ENCODE peak calls at places on chromosomes 1 and 21, in six cellular contexts. R is Panc1, J is HCT116, I is upper lobe of left lung, N is GM23338, O is HepG2. M is an unnamed sample.

GRCh38 chr1:27970401-27970800 is 10.6 kb downstream of the XKR8 start:
- ATAC-seq in R (no peak), O (no peak), N (no peak), I (no peak), J (no peak), M (peak)

GRCh38 chr1:228007801-228008341 is 1.1 kb downstream of the WNT3A start:
- ATAC-seq in J (no peak), I (no peak), O (no peak), N (no peak), R (no peak), M (no peak)

GRCh38 chr1:39236971-39237370 is 32.5 kb downstream of the MACF1 start:
- ATAC-seq in J (no peak), R (no peak), O (no peak), I (no peak), N (no peak), M (no peak)

GRCh38 chr1:31739281-31739853 is 24.8 kb downstream of the ADGRB2 start:
- ATAC-seq in J (peak), I (no peak), N (peak), O (no peak), R (no peak), M (no peak)

GRCh38 chr1:77253211-77253610 is 28.6 kb upstream of the AK5 start:
- ATAC-seq in I (no peak), N (no peak), O (no peak), R (no peak), J (no peak), M (no peak)

GRCh38 chr1:40840526-40841323 is 21.4 kb downstream of the CITED4 start:
- ATAC-seq in O (no peak), J (no peak), N (no peak), R (no peak), I (no peak), M (no peak)

GRCh38 chr1:225882008-225882698 is at the start of gene TMEM63A:
- ATAC-seq in N (peak), O (peak), R (peak), J (peak), I (peak), M (peak)

GRCh38 chr1:72062584-72062983 is 219.8 kb downstream of the NEGR1 start:
- ATAC-seq in I (no peak), O (no peak), J (no peak), N (no peak), R (no peak), M (no peak)

GRCh38 chr1:66532798-66533783 is 862 bp upstream of the SGIP1 start:
- ATAC-seq in J (no peak), O (no peak), I (peak), R (peak), N (peak), M (peak)

GRCh38 chr1:1462318-1462966 is 9.1 kb upstream of the ATAD3B start:
- ATAC-seq in R (peak), J (peak), O (peak), N (peak), I (peak), M (peak)

GRCh38 chr1:68128157-68128556 is 77.7 kb upstream of the DIRAS3 start:
- ATAC-seq in O (no peak), J (peak), I (no peak), R (no peak), N (no peak), M (peak)

GRCh38 chr1:32339363-32339978 is 3.4 kb upstream of the MARCKSL1 start:
- ATAC-seq in N (no peak), R (no peak), I (no peak), O (no peak), J (no peak), M (no peak)

GRCh38 chr1:162717548-162717947 is 73.0 kb upstream of the HSD17B7 start:
- ATAC-seq in R (no peak), O (no peak), J (no peak), N (no peak), I (no peak), M (no peak)

GRCh38 chr1:211420389-211420788 is 71.6 kb downstream of the RD3 start:
- ATAC-seq in J (peak), I (no peak), R (no peak), N (no peak), O (no peak), M (no peak)

GRCh38 chr21:32426066-32426465 is 13.6 kb downstream of the EVA1C start:
- ATAC-seq in J (no peak), I (no peak), R (no peak), N (no peak), O (no peak), M (no peak)

GRCh38 chr1:109201123-109201703 is 12.5 kb upstream of the SARS1 start:
- ATAC-seq in I (no peak), R (no peak), J (peak), N (peak), O (peak), M (no peak)

GRCh38 chr1:42035205-42035829 is 116.6 kb upstream of the HIVEP3 start:
- ATAC-seq in R (peak), O (peak), J (peak), N (peak), I (peak), M (peak)
- TF ChIP-seq POLR2AphosphoS5 in R (no peak), O (no peak), J (no peak), N (no peak), I (no peak), M (no peak)

GRCh38 chr1:203328714-203329122 is 22.2 kb downstream of the FMOD start:
- ATAC-seq in R (no peak), O (peak), I (no peak), J (no peak), N (no peak), M (no peak)
- TF ChIP-seq POLR2AphosphoS5 in R (no peak), O (no peak), I (no peak), J (no peak), N (no peak), M (no peak)

GRCh38 chr1:230265200-230266115 is 160.7 kb downstream of the PGBD5 start:
- ATAC-seq in I (no peak), R (no peak), N (no peak), O (no peak), J (no peak), M (no peak)

GRCh38 chr1:230264342-230264741 is 161.8 kb downstream of the PGBD5 start:
- ATAC-seq in J (no peak), I (no peak), O (no peak), R (no peak), N (no peak), M (no peak)

GRCh38 chr1:230261918-230262650 is 164.0 kb downstream of the PGBD5 start:
- ATAC-seq in J (no peak), N (no peak), R (no peak), I (no peak), O (no peak), M (no peak)

GRCh38 chr1:230263573-230264195 is 162.4 kb downstream of the PGBD5 start:
- ATAC-seq in O (no peak), I (no peak), J (no peak), N (no peak), R (no peak), M (no peak)

DNA sequence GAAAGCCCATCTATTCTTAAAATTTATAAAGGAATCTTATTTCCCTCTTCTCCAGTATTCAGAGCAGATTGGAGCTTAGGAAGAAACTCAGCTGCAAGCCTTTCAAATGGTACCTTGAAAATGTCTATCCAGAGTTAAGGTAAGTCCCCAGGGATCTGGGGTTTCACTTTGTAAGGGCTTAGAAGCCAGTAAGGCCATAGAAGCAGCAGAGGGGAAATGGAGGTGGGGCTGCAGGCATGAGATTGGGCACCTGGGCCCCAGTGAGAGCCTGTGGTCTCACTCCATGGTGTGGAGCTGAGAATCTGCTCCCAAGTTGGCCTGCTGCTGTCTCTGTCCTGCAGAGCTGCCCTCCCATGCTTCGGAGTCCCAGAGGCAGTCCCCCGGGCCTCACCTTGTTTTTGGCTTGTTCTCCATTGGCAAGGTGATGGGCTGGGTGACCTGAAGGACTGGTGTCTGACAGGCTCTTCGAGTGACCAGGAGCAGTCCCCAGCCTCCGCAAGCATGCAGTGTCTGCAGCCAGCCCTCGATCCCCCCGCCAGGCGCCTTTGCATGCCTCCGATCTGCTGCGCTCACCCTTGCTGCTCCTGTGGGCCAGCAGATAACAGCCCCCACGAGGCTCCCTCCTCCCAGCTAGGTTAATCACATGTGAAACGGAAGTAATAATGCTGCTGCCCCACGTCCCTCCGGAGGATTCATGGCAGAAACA is 163.1 kb downstream of the PGBD5 start:
- ATAC-seq in O (no peak), N (no peak), R (no peak), I (peak), J (no peak), M (no peak)
- TF ChIP-seq POLR2AphosphoS5 in O (no peak), N (no peak), R (no peak), I (no peak), J (no peak), M (no peak)

GRCh38 chr1:176692988-176693696 is 230.2 kb downstream of the PAPPA2 start:
- ATAC-seq in R (no peak), I (no peak), N (no peak), J (no peak), O (no peak), M (no peak)

GRCh38 chr1:176691251-176692228 is 228.6 kb downstream of the PAPPA2 start:
- ATAC-seq in N (peak), R (peak), I (no peak), O (peak), J (peak), M (peak)

GRCh38 chr1:176694713-176695112 is 231.7 kb downstream of the PAPPA2 start:
- ATAC-seq in R (no peak), N (peak), I (no peak), O (no peak), J (no peak), M (no peak)

GRCh38 chr1:176692431-176692830 is 229.5 kb downstream of the PAPPA2 start:
- ATAC-seq in J (no peak), N (no peak), R (no peak), O (no peak), I (no peak), M (no peak)

DNA sequence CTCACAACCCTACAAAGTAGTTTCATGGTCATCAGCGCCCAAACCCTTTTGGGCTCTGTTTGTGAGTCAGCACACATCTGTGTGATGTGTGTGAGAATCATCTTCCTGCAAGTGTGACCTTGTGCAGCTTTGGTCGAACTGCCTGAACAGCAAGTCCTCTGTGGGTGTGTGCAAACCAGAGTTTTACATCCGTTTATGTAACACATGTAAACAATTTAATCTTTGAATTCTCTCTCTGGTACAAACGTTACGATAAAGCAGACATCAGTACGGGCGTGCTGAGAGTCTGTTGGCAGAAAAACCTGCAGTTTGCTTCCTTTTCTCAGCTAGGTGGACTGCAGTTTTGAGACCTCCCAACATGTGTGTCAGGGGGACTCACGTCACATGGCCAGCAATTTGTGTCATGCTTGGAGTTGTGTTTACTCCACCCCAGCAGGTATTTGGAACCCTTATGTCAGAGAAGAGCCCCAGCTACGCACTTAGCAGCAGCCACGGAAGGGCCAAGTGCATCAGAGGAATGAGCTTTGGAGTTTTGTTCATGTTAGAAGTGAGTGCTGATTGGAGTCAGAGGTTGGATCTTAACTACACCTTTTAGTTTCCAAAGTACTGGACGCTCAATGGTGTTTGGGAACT is 230.8 kb downstream of the PAPPA2 start:
- ATAC-seq in O (no peak), J (no peak), I (peak), N (no peak), R (no peak), M (no peak)
- TF ChIP-seq POLR2AphosphoS5 in O (no peak), J (no peak), I (no peak), N (no peak), R (no peak), M (peak)

GRCh38 chr1:234542211-234542850 is 63.4 kb upstream of the TARBP1 start:
- ATAC-seq in O (no peak), J (no peak), R (no peak), N (no peak), I (no peak), M (no peak)

GRCh38 chr1:234544094-234544579 is 65.2 kb upstream of the TARBP1 start:
- ATAC-seq in J (peak), R (peak), N (no peak), I (peak), O (peak), M (peak)

GRCh38 chr1:234541281-234541975 is 62.4 kb upstream of the TARBP1 start:
- ATAC-seq in R (no peak), I (no peak), J (no peak), N (no peak), O (no peak), M (no peak)

GRCh38 chr1:234545512-234546386 is 64.2 kb downstream of the IRF2BP2 start:
- ATAC-seq in O (peak), N (no peak), I (no peak), R (no peak), J (no peak), M (peak)

DNA sequence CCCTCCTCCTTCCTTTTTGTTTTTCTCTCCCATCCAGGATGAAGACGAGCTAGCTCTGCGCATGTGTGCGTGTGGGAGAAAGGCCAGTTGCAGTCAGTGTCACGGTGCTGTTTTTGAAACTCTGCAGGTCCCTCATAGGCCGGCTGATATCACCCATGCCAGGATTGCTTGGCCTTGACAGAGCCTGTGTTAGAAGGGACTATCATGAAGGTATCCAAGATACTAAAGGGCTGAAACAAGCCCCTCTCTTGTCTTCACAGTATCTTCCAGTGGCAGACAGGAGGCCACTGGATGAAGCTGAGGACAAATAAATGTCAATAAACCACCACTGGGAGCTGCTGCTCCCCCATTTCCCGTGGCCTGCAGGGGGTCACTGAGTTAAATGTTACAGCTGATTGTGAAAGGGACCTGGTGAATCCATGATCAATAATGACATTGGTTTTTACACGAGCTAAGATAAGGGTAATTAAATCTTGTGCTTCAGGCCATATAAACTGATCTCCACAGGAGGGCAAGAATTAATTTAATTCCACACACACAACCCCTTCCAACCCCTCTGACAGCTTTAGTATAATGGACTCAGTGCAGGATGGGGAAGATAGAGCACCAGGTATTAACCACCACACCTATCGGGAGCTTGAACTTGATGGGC is 64.6 kb upstream of the TARBP1 start:
- ATAC-seq in R (no peak), I (no peak), O (no peak), J (no peak), N (no peak), M (peak)
- TF ChIP-seq POLR2AphosphoS5 in R (no peak), I (no peak), O (no peak), J (no peak), N (no peak), M (peak)

GRCh38 chr1:3900969-3901529 is 977 bp upstream of the C1orf174 start:
- ATAC-seq in R (peak), I (peak), O (peak), J (peak), N (peak), M (peak)
- TF ChIP-seq POLR2AphosphoS5 in R (no peak), I (peak), O (peak), J (peak), N (peak), M (peak)

GRCh38 chr21:36859744-36860501 is 106.5 kb downstream of the HLCS start:
- ATAC-seq in J (peak), R (peak), I (peak), O (peak), N (peak), M (peak)
- TF ChIP-seq POLR2AphosphoS5 in J (no peak), R (no peak), I (peak), O (peak), N (no peak), M (no peak)